ENCODE peak calls at places on chromosomes 12 and 14, in ten cellular contexts. Z, Y, E, G, R, X, V, F, K and D are unnamed samples. For H3K9me3 and H3K4me1, the result is how much of the 10 kb centered on the place peaks cover.

GRCh38 chr14:62156052-62156451 is 393.8 kb downstream of the SNAPC1 start:
- DNase-seq in Z (no peak), Y (no peak), E (no peak), G (no peak), R (no peak), X (no peak), V (no peak), F (no peak), K (no peak), D (no peak)

GRCh38 chr12:5094550-5094949 is 50.9 kb downstream of the KCNA5 start:
- DNase-seq in Z (no peak), Y (no peak), E (no peak), G (peak), R (no peak), X (no peak), V (no peak), F (no peak), K (no peak), D (no peak)

GRCh38 chr12:118402251-118402650 is 25.9 kb downstream of the SUDS3 start:
- DNase-seq in Z (no peak), Y (peak), E (no peak), G (no peak), R (no peak), X (no peak), V (no peak), F (peak), K (no peak), D (no peak)

GRCh38 chr12:27190761-27191160 is 53.3 kb upstream of the STK38L start:
- DNase-seq in Z (no peak), Y (peak), E (no peak), G (no peak), R (no peak), X (no peak), V (no peak), F (peak), K (no peak), D (no peak)

GRCh38 chr12:6765048-6765633 is 1.0 kb upstream of the PTMS start:
- DNase-seq in Z (no peak), Y (no peak), E (no peak), G (no peak), R (no peak), X (no peak), V (no peak), F (no peak), K (no peak), D (no peak)

GRCh38 chr12:27081668-27082091 is 698 bp downstream of the C12orf71 start:
- DNase-seq in Z (no peak), Y (no peak), E (no peak), G (no peak), R (no peak), X (no peak), V (no peak), F (peak), K (peak), D (peak)

GRCh38 chr14:56648508-56649301 is 69.1 kb downstream of the TMEM260 start:
- DNase-seq in Z (no peak), Y (no peak), E (no peak), G (no peak), R (no peak), X (no peak), V (no peak), F (no peak), K (no peak), D (no peak)

GRCh38 chr14:52268191-52269061 is 928 bp downstream of the PTGDR start:
- DNase-seq in Z (no peak), Y (peak), E (no peak), G (no peak), R (no peak), X (no peak), V (no peak), F (peak), K (peak), D (peak)

GRCh38 chr14:78921856-78922255 is 751.7 kb downstream of the NRXN3 start:
- DNase-seq in Z (no peak), Y (peak), E (no peak), G (no peak), R (no peak), X (no peak), V (no peak), F (peak), K (no peak), D (no peak)

GRCh38 chr14:94897092-94897491 is 127.2 kb upstream of the GSC start:
- DNase-seq in Z (no peak), Y (no peak), E (no peak), G (no peak), R (no peak), X (no peak), V (no peak), F (peak), K (no peak), D (no peak)

GRCh38 chr14:75003250-75004027 is 718 bp downstream of the EIF2B2 start:
- DNase-seq in Z (peak), Y (peak), E (no peak), G (no peak), R (no peak), X (no peak), V (no peak), F (no peak), K (no peak), D (no peak)

GRCh38 chr12:64611430-64612286 is 1.4 kb downstream of the RASSF3 start:
- DNase-seq in Z (peak), Y (peak), E (peak), G (no peak), R (peak), X (no peak), V (no peak), F (peak), K (peak), D (peak)

GRCh38 chr12:119998471-119999245 is 9.6 kb downstream of the BICDL1 start:
- DNase-seq in Z (no peak), Y (no peak), E (no peak), G (no peak), R (no peak), X (no peak), V (no peak), F (no peak), K (no peak), D (no peak)

GRCh38 chr14:22588419-22589095 is 467 bp downstream of the DAD1 start:
- DNase-seq in Z (no peak), Y (no peak), E (no peak), G (no peak), R (no peak), X (no peak), V (no peak), F (no peak), K (no peak), D (no peak)

GRCh38 chr14:64812412-64812811 is 67.3 kb downstream of the SPTB start:
- DNase-seq in Z (peak), Y (no peak), E (peak), G (no peak), R (peak), X (peak), V (peak), F (no peak), K (no peak), D (no peak)

GRCh38 chr14:90803249-90803648 is 13.0 kb downstream of the TTC7B start:
- DNase-seq in Z (no peak), Y (no peak), E (no peak), G (no peak), R (no peak), X (no peak), V (no peak), F (no peak), K (no peak), D (no peak)

GRCh38 chr14:58299665-58300202 is 1.4 kb downstream of the ARID4A start:
- DNase-seq in Z (peak), Y (no peak), E (no peak), G (no peak), R (no peak), X (no peak), V (no peak), F (peak), K (no peak), D (no peak)

GRCh38 chr12:32671930-32672785 is 6.9 kb upstream of the DNM1L start:
- DNase-seq in Z (peak), Y (peak), E (no peak), G (no peak), R (no peak), X (peak), V (no peak), F (peak), K (no peak), D (peak)

GRCh38 chr14:99573000-99573330 is 31.0 kb downstream of the CCDC85C start:
- DNase-seq in Z (peak), Y (no peak), E (no peak), G (no peak), R (no peak), X (no peak), V (no peak), F (no peak), K (no peak), D (no peak)

GRCh38 chr12:103928736-103929050 is 1.5 kb upstream of the HSP90B1 start:
- DNase-seq in Z (peak), Y (no peak), E (no peak), G (no peak), R (no peak), X (no peak), V (peak), F (no peak), K (no peak), D (no peak)

GRCh38 chr14:35932659-35933159 is 106.6 kb downstream of the BRMS1L start:
- DNase-seq in Z (peak), Y (no peak), E (no peak), G (no peak), R (peak), X (no peak), V (no peak), F (no peak), K (no peak), D (no peak)

GRCh38 chr12:95130096-95130495 is 56.7 kb upstream of the NR2C1 start:
- DNase-seq in Z (no peak), Y (no peak), E (no peak), G (no peak), R (no peak), X (no peak), V (no peak), F (peak), K (no peak), D (no peak)

GRCh38 chr14:97705976-97706375 is 908.8 kb downstream of the VRK1 start:
- DNase-seq in Z (no peak), Y (no peak), E (no peak), G (peak), R (no peak), X (no peak), V (no peak), F (no peak), K (no peak), D (no peak)

GRCh38 chr14:101810897-101811620 is 49.5 kb downstream of the PPP2R5C start:
- DNase-seq in Z (no peak), Y (peak), E (no peak), G (no peak), R (no peak), X (no peak), V (no peak), F (no peak), K (no peak), D (no peak)

GRCh38 chr12:103399986-103400385 is 95.8 kb downstream of the C12orf42 start:
- DNase-seq in Z (no peak), Y (no peak), E (no peak), G (no peak), R (no peak), X (no peak), V (no peak), F (no peak), K (no peak), D (no peak)

GRCh38 chr12:65156366-65156831 is 13.0 kb upstream of the LEMD3 start:
- DNase-seq in Z (peak), Y (no peak), E (no peak), G (no peak), R (peak), X (no peak), V (no peak), F (peak), K (no peak), D (no peak)

GRCh38 chr12:101570022-101570421 is 24.7 kb upstream of the MYBPC1 start:
- DNase-seq in Z (peak), Y (peak), E (no peak), G (no peak), R (no peak), X (no peak), V (no peak), F (peak), K (no peak), D (no peak)

GRCh38 chr12:82627799-82628198 is 58.9 kb upstream of the TMTC2 start:
- DNase-seq in Z (no peak), Y (peak), E (no peak), G (no peak), R (no peak), X (peak), V (no peak), F (peak), K (no peak), D (no peak)

GRCh38 chr14:92514844-92515509 is 1.4 kb downstream of the RIN3 start:
- DNase-seq in Z (no peak), Y (no peak), E (no peak), G (no peak), R (no peak), X (no peak), V (no peak), F (peak), K (no peak), D (no peak)

GRCh38 chr14:34692348-34692747 is 22.0 kb downstream of the CFL2 start:
- DNase-seq in Z (no peak), Y (peak), E (no peak), G (no peak), R (no peak), X (no peak), V (no peak), F (no peak), K (no peak), D (no peak)

GRCh38 chr14:101109981-101110728 is 206.6 kb upstream of the RTL1 start:
- DNase-seq in Z (no peak), Y (no peak), E (peak), G (peak), R (no peak), X (no peak), V (no peak), F (no peak), K (no peak), D (no peak)

GRCh38 chr14:20631023-20631820 is 10.3 kb downstream of the OR6S1 start:
- DNase-seq in Z (no peak), Y (peak), E (no peak), G (no peak), R (peak), X (no peak), V (peak), F (peak), K (no peak), D (peak)

GRCh38 chr14:106218189-106218588 is 691.8 kb downstream of the TMEM121 start:
- DNase-seq in Z (no peak), Y (no peak), E (no peak), G (peak), R (no peak), X (no peak), V (no peak), F (no peak), K (no peak), D (no peak)
- H3K9me3 ChIP-seq in Z (under half), Y (under half), E (under half), G (under half), R (under half), X (under half), V (under half), F (under half), K (under half), D (under half)

GRCh38 chr14:77046706-77047105 is 18.2 kb upstream of the IRF2BPL start:
- DNase-seq in Z (no peak), Y (no peak), E (no peak), G (no peak), R (no peak), X (no peak), V (no peak), F (no peak), K (no peak), D (no peak)
- H3K4me1 ChIP-seq in Z (under half), Y (under half), E (under half), G (half or more), R (under half), X (half or more), V (under half), F (half or more), K (under half), D (under half)

GRCh38 chr12:93167331-93167730 is 210.4 kb upstream of the NUDT4 start:
- DNase-seq in Z (peak), Y (no peak), E (no peak), G (no peak), R (no peak), X (no peak), V (no peak), F (no peak), K (no peak), D (no peak)

GRCh38 chr12:93164103-93164880 is 213.4 kb upstream of the NUDT4 start:
- DNase-seq in Z (no peak), Y (no peak), E (no peak), G (no peak), R (no peak), X (no peak), V (no peak), F (no peak), K (no peak), D (no peak)

GRCh38 chr12:93165384-93165932 is 212.3 kb upstream of the NUDT4 start:
- DNase-seq in Z (no peak), Y (no peak), E (no peak), G (no peak), R (no peak), X (no peak), V (no peak), F (no peak), K (no peak), D (no peak)

GRCh38 chr12:93167841-93168492 is 209.8 kb upstream of the NUDT4 start:
- DNase-seq in Z (peak), Y (no peak), E (no peak), G (no peak), R (no peak), X (no peak), V (no peak), F (peak), K (no peak), D (no peak)

DNA sequence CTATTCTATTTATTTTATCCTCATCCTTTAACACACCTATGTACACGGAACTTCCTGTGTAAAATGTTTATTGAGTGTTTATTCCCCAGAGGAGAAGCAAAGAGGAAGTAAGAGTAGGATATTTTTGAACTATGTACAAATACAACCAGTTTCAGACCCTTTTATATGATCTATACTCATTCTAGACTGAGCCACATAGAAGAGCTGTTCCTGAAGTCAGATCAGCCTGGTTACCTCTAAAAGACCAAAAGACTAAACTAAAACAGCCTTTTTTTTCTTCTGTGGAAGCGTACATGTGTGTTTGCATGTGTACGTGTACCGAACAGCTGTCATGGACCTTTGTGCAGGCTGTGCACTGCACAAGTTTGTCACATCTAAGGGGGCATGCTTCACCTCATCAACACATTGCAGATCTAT is 210.8 kb upstream of the NUDT4 start:
- DNase-seq in Z (peak), Y (no peak), E (no peak), G (no peak), R (no peak), X (no peak), V (no peak), F (no peak), K (no peak), D (no peak)
- H3K4me3 ChIP-seq in Z (peak), Y (no peak), E (no peak), G (no peak), R (no peak), X (no peak), V (no peak), F (no peak), K (no peak), D (no peak)

GRCh38 chr12:33818313-33818712 is 204.0 kb upstream of the ALG10 start:
- DNase-seq in Z (no peak), Y (no peak), E (no peak), G (no peak), R (no peak), X (no peak), V (no peak), F (no peak), K (no peak), D (no peak)

GRCh38 chr12:33813536-33813935 is 208.8 kb upstream of the ALG10 start:
- DNase-seq in Z (no peak), Y (no peak), E (no peak), G (no peak), R (no peak), X (no peak), V (no peak), F (no peak), K (no peak), D (no peak)

DNA sequence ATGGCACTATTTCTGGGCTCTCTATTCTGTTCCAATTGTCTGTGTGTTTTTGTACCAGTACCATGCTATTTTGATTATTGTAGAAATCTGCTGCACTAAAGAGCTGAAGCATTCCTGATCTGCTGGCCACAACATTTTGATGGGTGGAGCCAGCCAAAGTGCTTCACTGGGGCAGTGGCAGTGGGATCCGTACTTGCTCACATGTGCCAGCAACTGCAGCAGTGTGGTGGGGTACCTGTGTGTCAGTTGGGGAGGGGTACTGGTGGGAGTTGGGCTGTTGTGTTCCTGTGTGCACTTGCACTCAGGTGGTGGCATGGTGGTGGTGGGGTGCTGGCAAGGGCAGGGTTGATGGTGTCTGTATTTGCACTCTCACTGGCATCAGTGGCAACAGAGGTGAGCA is 204.6 kb upstream of the ALG10 start:
- DNase-seq in Z (no peak), Y (no peak), E (no peak), G (no peak), R (no peak), X (no peak), V (no peak), F (no peak), K (no peak), D (no peak)
- H3K9me3 ChIP-seq in Z (under half), Y (under half), E (under half), G (under half), R (under half), X (under half), V (under half), F (under half), K (under half), D (under half)

GRCh38 chr14:69270097-69270496 is 10.1 kb downstream of the GALNT16 start:
- DNase-seq in Z (no peak), Y (no peak), E (no peak), G (no peak), R (no peak), X (no peak), V (no peak), F (no peak), K (no peak), D (no peak)
- H3K4me1 ChIP-seq in Z (under half), Y (under half), E (under half), G (under half), R (under half), X (under half), V (under half), F (under half), K (under half), D (under half)

GRCh38 chr14:50061664-50062437 is 54.5 kb downstream of the VCPKMT start:
- DNase-seq in Z (peak), Y (peak), E (no peak), G (no peak), R (peak), X (no peak), V (peak), F (peak), K (no peak), D (peak)
- H3K4me3 ChIP-seq in Z (peak), Y (no peak), E (no peak), G (no peak), R (peak), X (peak), V (peak), F (no peak), K (no peak), D (peak)

GRCh38 chr12:43331935-43332334 is 220.1 kb downstream of the ADAMTS20 start:
- DNase-seq in Z (no peak), Y (no peak), E (no peak), G (no peak), R (no peak), X (no peak), V (no peak), F (no peak), K (no peak), D (no peak)
- H3K9me3 ChIP-seq in Z (under half), Y (under half), E (under half), G (under half), R (under half), X (under half), V (under half), F (under half), K (under half), D (under half)

GRCh38 chr14:68787235-68787727 is 5.6 kb downstream of the ZFP36L1 start:
- DNase-seq in Z (no peak), Y (peak), E (no peak), G (peak), R (peak), X (no peak), V (no peak), F (peak), K (peak), D (no peak)
- H3K4me1 ChIP-seq in Z (under half), Y (under half), E (under half), G (half or more), R (half or more), X (half or more), V (half or more), F (under half), K (under half), D (under half)

DNA sequence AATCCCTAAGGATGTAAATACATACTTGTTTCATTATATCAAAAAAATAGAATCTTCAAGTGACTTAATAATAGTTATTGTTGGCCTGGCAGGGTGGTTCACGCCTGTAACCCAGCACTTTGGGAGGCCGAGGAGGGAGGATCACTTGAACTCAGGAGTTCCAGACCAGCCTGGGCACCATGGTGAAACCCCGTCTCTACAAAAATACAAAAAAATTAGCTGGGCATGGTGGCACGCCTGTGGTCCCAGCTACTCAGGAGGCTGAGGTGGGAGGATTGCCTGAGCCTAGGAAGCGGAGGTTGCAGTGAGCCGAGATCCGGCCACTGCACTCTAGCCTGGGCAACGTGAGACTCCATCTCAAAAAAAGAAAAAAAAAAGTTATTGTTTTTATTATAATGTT is 1.7 kb downstream of the USP15 start:
- DNase-seq in Z (no peak), Y (no peak), E (no peak), G (no peak), R (no peak), X (no peak), V (no peak), F (no peak), K (no peak), D (no peak)
- H3K4me3 ChIP-seq in Z (peak), Y (peak), E (no peak), G (peak), R (peak), X (peak), V (peak), F (peak), K (peak), D (peak)